ENCODE peak calls at places on chromosomes 3 and 15, in four cellular contexts. One of them, this sample, is unnamed.

GRCh38 chr3:127454051-127454450 is 136.5 kb downstream of the TPRA1 start:
- DNase-seq in AG04450: no peak
- DNase-seq in fibroblast of lung: no peak
- DNase-seq in cardiac muscle cell: no peak
- DNase-seq in this sample: no peak

GRCh38 chr15:43509002-43509922 is 8.1 kb upstream of the MAP1A start:
- DNase-seq in AG04450: no peak
- DNase-seq in cardiac muscle cell: peak; percentile 44
- DNase-seq in fibroblast of lung: peak; percentile 24
- DNase-seq in this sample: no peak

GRCh38 chr3:159273608-159274007 is 471.8 kb downstream of the MFSD1 start:
- DNase-seq in cardiac muscle cell: peak; percentile 69
- DNase-seq in fibroblast of lung: peak; percentile 50
- DNase-seq in AG04450: no peak
- DNase-seq in this sample: peak; percentile 59

GRCh38 chr3:182052360-182052759 is 340.6 kb downstream of the SOX2 start:
- DNase-seq in cardiac muscle cell: no peak
- DNase-seq in AG04450: no peak
- DNase-seq in fibroblast of lung: no peak
- DNase-seq in this sample: no peak

GRCh38 chr3:9146367-9147071 is 102.9 kb downstream of the SRGAP3 start:
- DNase-seq in fibroblast of lung: no peak
- DNase-seq in AG04450: no peak
- DNase-seq in cardiac muscle cell: no peak
- DNase-seq in this sample: no peak

GRCh38 chr3:58198362-58198761 is 12.4 kb downstream of the DNASE1L3 start:
- DNase-seq in fibroblast of lung: no peak
- DNase-seq in AG04450: no peak
- DNase-seq in cardiac muscle cell: peak; percentile 32
- DNase-seq in this sample: no peak

GRCh38 chr3:104032283-104032682 is 1334.4 kb upstream of the ALCAM start:
- DNase-seq in cardiac muscle cell: no peak
- DNase-seq in AG04450: no peak
- DNase-seq in fibroblast of lung: peak; percentile 54
- DNase-seq in this sample: no peak

GRCh38 chr3:128323206-128324081 is 143.2 kb downstream of the DNAJB8 start:
- DNase-seq in AG04450: no peak
- DNase-seq in cardiac muscle cell: no peak
- DNase-seq in fibroblast of lung: no peak
- DNase-seq in this sample: no peak

DNA sequence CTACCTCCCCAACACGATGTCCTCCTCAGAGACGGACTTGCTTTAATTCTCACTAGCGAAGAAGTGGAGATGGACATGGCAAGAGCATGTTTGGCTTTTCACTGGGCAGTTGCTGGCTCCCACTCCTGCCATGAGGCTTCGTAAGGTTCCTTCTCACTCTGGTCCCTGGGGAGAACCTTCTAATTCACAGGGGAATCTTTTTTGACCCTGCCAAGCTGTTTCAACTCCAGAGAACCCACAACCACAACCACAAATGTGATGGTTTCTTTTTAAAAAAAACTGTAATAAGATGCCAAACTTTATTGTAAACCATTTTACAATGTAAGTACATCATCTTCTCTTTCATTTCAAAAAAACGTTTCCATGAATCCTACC is 1.6 kb upstream of the MUSTN1 start:
- DNase-seq in cardiac muscle cell: no peak
- DNase-seq in AG04450: no peak
- DNase-seq in fibroblast of lung: no peak
- DNase-seq in this sample: no peak
- H3K4me3 ChIP-seq in cardiac muscle cell: no peak overlapping the region
- H3K4me3 ChIP-seq in AG04450: no peak overlapping the region
- H3K4me3 ChIP-seq in fibroblast of lung: no peak overlapping the region
- H3K4me3 ChIP-seq in this sample: no peak overlapping the region

DNA sequence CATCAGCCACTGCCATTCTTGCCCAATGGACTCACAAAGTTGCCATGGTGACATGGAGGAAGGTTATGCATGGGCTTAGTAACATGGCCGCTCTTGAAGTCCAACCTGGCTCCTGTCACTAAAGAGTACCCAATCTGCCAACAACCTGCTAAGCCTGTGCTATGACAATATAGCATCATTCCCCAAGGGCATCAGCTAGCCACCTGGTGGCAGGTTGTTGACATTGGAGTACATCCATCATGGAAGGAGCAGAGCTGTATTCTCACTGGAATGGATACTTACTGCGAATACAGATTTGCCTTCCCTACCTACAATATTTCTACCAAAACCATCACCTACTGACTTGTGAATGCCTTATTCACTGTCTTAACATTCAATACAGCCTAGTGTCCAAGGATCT is 138.9 kb upstream of the RORA start:
- DNase-seq in AG04450: no peak
- DNase-seq in fibroblast of lung: no peak
- DNase-seq in cardiac muscle cell: no peak
- DNase-seq in this sample: no peak
- H3K27me3 ChIP-seq in AG04450: no peaks in the 10 kb centered on the region
- H3K27me3 ChIP-seq in fibroblast of lung: no peaks in the 10 kb centered on the region
- H3K27me3 ChIP-seq in cardiac muscle cell: no peaks in the 10 kb centered on the region
- H3K27me3 ChIP-seq in this sample: no peaks in the 10 kb centered on the region

DNA sequence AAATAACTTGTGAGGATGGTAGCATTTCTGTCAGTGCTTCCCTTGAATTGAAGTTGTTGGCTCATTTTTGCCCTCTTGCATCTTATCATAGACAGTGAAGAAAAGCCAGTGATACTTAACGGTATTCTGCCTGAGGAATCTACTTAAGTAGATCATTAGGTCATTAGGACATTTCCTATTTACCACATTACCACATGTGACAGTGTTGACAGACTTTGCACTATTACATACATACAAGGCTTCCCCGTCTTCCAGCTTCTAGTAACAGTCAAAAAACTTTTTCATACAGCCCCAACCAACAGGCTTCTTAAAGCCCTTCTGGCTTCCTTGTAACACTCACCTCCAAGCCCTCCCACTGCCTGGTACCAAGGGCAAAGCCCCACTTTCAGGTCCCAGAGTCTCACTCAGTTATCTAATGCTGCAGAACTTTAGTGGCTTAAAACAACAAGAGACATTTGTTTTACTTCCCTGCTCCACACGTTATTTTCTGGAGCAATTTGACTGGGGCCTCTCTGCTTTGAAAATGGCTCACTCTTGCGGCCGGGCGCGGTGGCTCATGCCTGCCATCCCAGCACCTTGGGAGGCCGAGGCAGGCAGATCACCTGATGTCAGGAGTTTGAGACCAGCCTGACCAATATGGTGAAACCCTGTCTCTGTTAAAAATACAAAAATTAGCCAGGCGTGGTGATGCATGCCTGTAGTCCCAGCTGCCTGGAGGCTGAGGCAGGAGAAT is 40.0 kb downstream of the ASB7 start:
- DNase-seq in fibroblast of lung: no peak
- DNase-seq in AG04450: no peak
- DNase-seq in cardiac muscle cell: peak; percentile 35
- DNase-seq in this sample: no peak
- TF ChIP-seq CTCF in fibroblast of lung: no peak
- TF ChIP-seq CTCF in AG04450: no peak
- TF ChIP-seq CTCF in cardiac muscle cell: no peak
- TF ChIP-seq CTCF in this sample: no peak

DNA sequence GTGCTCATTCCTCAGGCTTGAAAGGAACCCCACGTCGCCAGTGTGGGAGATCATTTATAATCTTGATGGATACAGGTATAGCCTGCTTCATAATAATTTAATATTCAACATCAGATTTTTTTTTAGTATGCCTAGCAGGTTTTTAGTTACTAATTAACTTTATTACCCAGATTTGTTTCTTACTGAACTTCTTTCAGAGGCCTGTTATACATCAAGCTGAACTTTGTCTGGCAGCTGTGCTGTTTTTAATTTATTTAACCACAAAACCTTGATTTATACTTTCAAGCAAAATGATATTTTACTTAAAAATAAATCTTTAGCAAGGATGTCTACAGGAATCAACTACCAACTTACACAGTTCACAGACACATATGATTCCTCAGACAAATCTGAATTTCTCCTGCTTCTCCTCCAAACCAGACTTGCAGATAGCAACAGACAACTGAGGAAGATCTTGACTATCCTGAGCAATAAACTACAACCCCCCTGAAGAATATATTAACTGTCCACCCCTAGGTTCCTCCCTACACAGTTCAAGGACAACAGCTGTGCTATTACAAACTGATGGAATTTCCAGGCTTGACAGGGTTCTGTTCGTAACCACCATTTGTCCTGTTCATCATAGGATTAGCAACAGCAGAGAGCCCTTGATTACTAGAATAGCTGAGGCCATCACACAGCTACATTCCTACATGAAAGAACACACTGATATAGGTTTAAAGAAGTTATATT is 599 bp downstream of the MAP4 start:
- DNase-seq in fibroblast of lung: peak; percentile 39
- DNase-seq in cardiac muscle cell: peak; percentile 66
- DNase-seq in AG04450: no peak
- DNase-seq in this sample: peak; percentile 34
- H3K4me3 ChIP-seq in fibroblast of lung: no peak overlapping the region
- H3K4me3 ChIP-seq in cardiac muscle cell: no peak overlapping the region
- H3K4me3 ChIP-seq in AG04450: no peak overlapping the region
- H3K4me3 ChIP-seq in this sample: peak overlapping the region; percentile 17

This sample was measured in A673.